ENCODE peak calls at places on chromosomes 4 and X, in four cellular contexts. G, F, T and K are unnamed samples.
A peak's percentile ranks its signal among the peaks of the same experiment; 100 is the strongest.

GRCh38 chrX:38515291-38515690 is 46.1 kb upstream of the TSPAN7 start:
- DNase-seq in G (no peak), F (no peak), T (no peak), K (no peak)

GRCh38 chr4:1902243-1902642 is 31.1 kb downstream of the NSD2 start:
- DNase-seq in G (no peak), F (no peak), T (no peak), K (no peak)

GRCh38 chr4:184538023-184538599 is 63.8 kb upstream of the IRF2 start:
- DNase-seq in G (peak; percentile 83), F (peak; percentile 78), T (peak; percentile 84), K (peak; percentile 76)

GRCh38 chr4:22531226-22531625 is 15.4 kb upstream of the ADGRA3 start:
- DNase-seq in G (no peak), F (no peak), T (no peak), K (no peak)

GRCh38 chr4:10022346-10023049 is 1.2 kb upstream of the SLC2A9 start:
- DNase-seq in G (no peak), F (no peak), T (no peak), K (no peak)

GRCh38 chr4:106329027-106329618 is 12.8 kb downstream of the AIMP1 start:
- DNase-seq in G (peak; percentile 50), F (peak; percentile 26), T (no peak), K (peak; percentile 20)

GRCh38 chr4:10092481-10093272 is 23.9 kb downstream of the WDR1 start:
- DNase-seq in G (no peak), F (no peak), T (no peak), K (no peak)

GRCh38 chr4:26826721-26827120 is 33.9 kb upstream of the STIM2 start:
- DNase-seq in G (no peak), F (peak; percentile 73), T (peak; percentile 59), K (peak; percentile 66)

GRCh38 chrX:2697306-2697705 is 6.2 kb downstream of the CD99 start:
- DNase-seq in G (no peak), F (no peak), T (no peak), K (no peak)

GRCh38 chr4:151810476-151810875 is 49.7 kb upstream of the GATB start:
- DNase-seq in G (no peak), F (no peak), T (no peak), K (no peak)

GRCh38 chr4:81472249-81473085 is 760 bp upstream of the RASGEF1B start:
- DNase-seq in G (peak; percentile 70), F (peak; percentile 50), T (peak; percentile 27), K (peak; percentile 41)

GRCh38 chrX:120603707-120604358 is at the start of gene MCTS1:
- DNase-seq in G (peak; percentile 88), F (peak; percentile 58), T (peak; percentile 81), K (peak; percentile 62)

GRCh38 chrX:22234380-22234779 is 38.3 kb upstream of the CBLL2 start:
- DNase-seq in G (no peak), F (no peak), T (no peak), K (no peak)

GRCh38 chrX:150329282-150329681 is 33.8 kb upstream of the MAMLD1 start:
- DNase-seq in G (no peak), F (no peak), T (no peak), K (no peak)

GRCh38 chrX:67004451-67004850 is 365.6 kb upstream of the EDA2R start:
- DNase-seq in G (no peak), F (no peak), T (no peak), K (no peak)

GRCh38 chrX:10099411-10099810 is 57.4 kb upstream of the CLCN4 start:
- DNase-seq in G (no peak), F (no peak), T (no peak), K (no peak)

GRCh38 chr4:182552948-182553347 is 309.7 kb downstream of the TENM3 start:
- DNase-seq in G (no peak), F (no peak), T (no peak), K (no peak)

GRCh38 chr4:187726485-187726884 is 269.1 kb upstream of the ZFP42 start:
- DNase-seq in G (no peak), F (no peak), T (no peak), K (no peak)

GRCh38 chr4:88189881-88190585 is 31.6 kb upstream of the ABCG2 start:
- DNase-seq in G (peak; percentile 50), F (no peak), T (no peak), K (no peak)

GRCh38 chrX:3184176-3184930 is 143.1 kb downstream of the ARSF start:
- DNase-seq in G (no peak), F (no peak), T (no peak), K (no peak)

GRCh38 chrX:9902651-9903050 is 64.5 kb upstream of the CLDN34 start:
- DNase-seq in G (no peak), F (no peak), T (no peak), K (no peak)

GRCh38 chrX:17438221-17438620 is 63.2 kb downstream of the NHS start:
- DNase-seq in G (no peak), F (no peak), T (no peak), K (no peak)

GRCh38 chrX:110420771-110421498 is 62.3 kb downstream of the RTL9 start:
- DNase-seq in G (no peak), F (no peak), T (no peak), K (no peak)
- TF ChIP-seq CTCF in G (peak; percentile 26), F (no peak), T (no peak), K (peak; percentile 12)

GRCh38 chrX:101347859-101348451 is 587 bp downstream of the TIMM8A start:
- DNase-seq in G (peak; percentile 1), F (peak; percentile 15), T (no peak), K (peak; percentile 29)

GRCh38 chrX:101348452-101349222 is at the start of gene TIMM8A:
- DNase-seq in G (peak; percentile 78), F (peak; percentile 79), T (peak; percentile 71), K (peak; percentile 86)
- TF ChIP-seq CTCF in G (no peak), F (no peak), T (no peak), K (no peak)

DNA sequence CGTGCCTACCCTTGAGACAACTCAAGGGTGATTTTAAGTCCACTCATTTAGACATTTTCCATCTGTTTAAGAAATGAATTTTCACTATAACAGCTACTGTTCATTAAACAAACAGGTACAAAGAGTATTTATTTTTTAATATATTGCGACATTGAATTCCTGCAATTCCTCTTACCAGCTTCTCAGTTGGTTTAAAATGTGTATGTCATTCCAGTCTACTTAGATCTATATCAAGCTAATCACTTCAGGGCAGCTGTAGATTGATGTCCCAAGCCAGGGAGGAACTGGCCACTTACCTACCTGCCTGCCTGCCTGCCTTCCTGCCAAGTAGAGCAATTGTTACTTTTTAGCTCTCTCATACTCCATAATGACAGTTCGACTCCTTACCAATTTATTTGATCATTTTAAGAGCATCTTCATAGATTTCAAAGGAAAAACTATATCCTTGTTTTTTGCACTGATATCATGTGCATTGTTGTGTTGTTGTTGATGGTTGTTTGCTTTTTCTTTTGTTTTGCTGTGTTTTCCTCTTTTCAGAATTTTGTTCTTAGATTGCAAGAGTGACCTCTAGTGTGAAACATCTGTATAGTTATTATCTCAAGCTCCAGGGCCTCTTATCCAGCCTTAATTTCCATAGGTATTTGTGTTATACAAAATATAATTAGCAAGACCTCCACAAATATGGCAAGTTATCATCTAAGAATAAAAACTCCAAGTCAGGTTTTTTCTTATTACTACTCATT is 120.9 kb upstream of the NRK start:
- DNase-seq in G (no peak), F (no peak), T (no peak), K (no peak)
- TF ChIP-seq CTCF in G (no peak), F (no peak), T (no peak), K (no peak)

GRCh38 chrX:135178636-135179035 is 7.4 kb upstream of the CT55 start:
- DNase-seq in G (no peak), F (no peak), T (no peak), K (no peak)
- TF ChIP-seq CTCF in G (no peak), F (no peak), T (no peak), K (no peak)

DNA sequence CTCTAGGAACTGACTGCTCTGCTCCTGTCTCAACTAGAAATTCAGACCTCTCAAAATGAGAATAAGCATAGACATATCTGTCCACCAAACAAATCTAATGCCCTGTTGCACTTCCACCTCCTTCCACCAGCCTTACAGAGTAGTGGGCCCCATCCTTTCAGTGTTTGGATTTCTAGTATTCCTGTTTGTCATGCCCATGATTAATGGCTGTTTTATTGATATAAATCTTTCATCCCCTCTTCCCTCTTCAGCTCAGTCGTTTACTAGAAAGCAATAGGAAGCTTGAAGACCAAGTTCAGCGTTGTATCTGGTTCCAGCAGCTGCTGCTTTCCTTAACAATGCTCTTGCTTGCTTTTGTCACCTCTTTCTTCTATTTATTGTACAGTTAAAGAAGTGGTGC is 46.2 kb downstream of the MOSPD2 start:
- DNase-seq in G (no peak), F (no peak), T (no peak), K (no peak)
- TF ChIP-seq CTCF in G (no peak), F (no peak), T (no peak), K (no peak)